ENCODE peak calls at places on chromosome 6, in nine cellular contexts. I, R, N, Y, H, K, U, A and M are unnamed samples. For H3K27me3, the result is how much of the 10 kb centered on the place peaks cover.

GRCh38 chr6:148518371-148519156 is 175.9 kb downstream of the SASH1 start:
- DNase-seq in I (peak), R (no peak), N (no peak), Y (peak), H (peak), K (no peak), U (no peak), A (no peak), M (no peak)

GRCh38 chr6:39646751-39647420 is 78.3 kb downstream of the KIF6 start:
- DNase-seq in I (no peak), R (no peak), N (no peak), Y (no peak), H (no peak), K (no peak), U (no peak), A (no peak), M (no peak)

GRCh38 chr6:7809346-7809745 is 83.4 kb downstream of the BMP6 start:
- DNase-seq in I (no peak), R (no peak), N (no peak), Y (no peak), H (no peak), K (no peak), U (no peak), A (no peak), M (no peak)

GRCh38 chr6:2019051-2019450 is 226.4 kb downstream of the GMDS start:
- DNase-seq in I (no peak), R (no peak), N (no peak), Y (no peak), H (no peak), K (no peak), U (no peak), A (no peak), M (no peak)

GRCh38 chr6:6277418-6277817 is 43.0 kb downstream of the F13A1 start:
- DNase-seq in I (no peak), R (no peak), N (no peak), Y (no peak), H (no peak), K (no peak), U (no peak), A (no peak), M (no peak)

GRCh38 chr6:138028893-138029292 is 78.3 kb downstream of the PERP start:
- DNase-seq in I (no peak), R (no peak), N (peak), Y (no peak), H (no peak), K (no peak), U (no peak), A (no peak), M (no peak)

GRCh38 chr6:7045746-7046145 is 62.0 kb upstream of the RREB1 start:
- DNase-seq in I (no peak), R (no peak), N (no peak), Y (no peak), H (no peak), K (no peak), U (no peak), A (no peak), M (no peak)

GRCh38 chr6:84897874-84898635 is 133.7 kb upstream of the TBX18 start:
- DNase-seq in I (no peak), R (no peak), N (no peak), Y (no peak), H (no peak), K (no peak), U (peak), A (no peak), M (no peak)

GRCh38 chr6:90982051-90982450 is 395.2 kb upstream of the MAP3K7 start:
- DNase-seq in I (no peak), R (no peak), N (no peak), Y (no peak), H (no peak), K (no peak), U (no peak), A (peak), M (no peak)

GRCh38 chr6:1007159-1007558 is 304.7 kb upstream of the FOXQ1 start:
- DNase-seq in I (no peak), R (no peak), N (no peak), Y (no peak), H (no peak), K (no peak), U (no peak), A (no peak), M (no peak)

GRCh38 chr6:20707870-20708269 is 173.6 kb downstream of the CDKAL1 start:
- DNase-seq in I (no peak), R (no peak), N (no peak), Y (no peak), H (no peak), K (no peak), U (no peak), A (no peak), M (no peak)

GRCh38 chr6:20707166-20707485 is 172.9 kb downstream of the CDKAL1 start:
- DNase-seq in I (no peak), R (no peak), N (no peak), Y (no peak), H (no peak), K (no peak), U (no peak), A (no peak), M (no peak)

GRCh38 chr6:20708367-20709124 is 174.3 kb downstream of the CDKAL1 start:
- DNase-seq in I (no peak), R (no peak), N (no peak), Y (no peak), H (no peak), K (no peak), U (peak), A (no peak), M (no peak)

GRCh38 chr6:20705741-20706140 is 171.5 kb downstream of the CDKAL1 start:
- DNase-seq in I (no peak), R (no peak), N (no peak), Y (no peak), H (no peak), K (no peak), U (no peak), A (no peak), M (no peak)

DNA sequence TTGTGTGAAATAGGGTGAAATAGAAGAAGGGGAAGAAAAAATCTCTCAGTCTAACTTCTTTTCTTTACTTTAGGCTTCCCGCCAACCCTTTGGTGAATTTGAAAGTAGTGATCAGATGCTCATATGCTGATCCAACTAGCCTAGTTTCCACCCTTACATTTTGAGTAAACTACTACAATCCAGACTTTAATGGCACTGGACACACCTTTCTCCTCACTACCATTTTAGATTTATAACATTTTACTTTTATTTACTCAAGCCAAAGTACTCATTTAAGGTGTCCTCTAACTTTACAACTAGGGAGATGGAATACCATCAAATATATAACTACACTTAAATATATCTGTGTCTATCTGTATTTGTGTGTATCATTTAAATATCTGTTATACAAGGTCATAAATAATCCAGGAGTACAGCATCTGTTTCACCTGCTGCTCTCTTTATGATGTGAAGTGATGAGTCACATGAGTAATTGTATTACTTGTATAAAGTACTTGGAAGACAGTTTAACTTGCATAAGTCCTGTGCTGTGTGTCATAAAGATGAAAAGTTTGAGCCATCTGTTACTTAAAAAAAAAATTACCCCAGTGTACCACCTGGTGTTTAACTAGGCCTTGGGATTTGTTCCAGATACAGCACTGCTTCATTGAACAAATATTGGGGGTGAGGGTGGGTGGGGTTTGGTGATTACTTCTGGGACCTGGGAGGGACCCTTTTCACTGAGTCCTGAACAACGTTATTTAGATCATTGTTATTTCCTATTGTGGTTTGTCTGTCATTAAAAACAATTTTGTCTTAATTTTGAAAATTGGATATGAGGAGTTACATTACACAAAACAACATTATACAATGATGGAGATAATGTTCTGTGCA is 172.3 kb downstream of the CDKAL1 start:
- DNase-seq in I (no peak), R (peak), N (no peak), Y (no peak), H (no peak), K (no peak), U (no peak), A (no peak), M (no peak)
- H3K27me3 ChIP-seq in I (under half), R (under half), N (under half), Y (under half), H (under half), K (under half), U (under half), A (under half), M (under half)

GRCh38 chr6:166008441-166009369 is 158.9 kb downstream of the TBXT start:
- DNase-seq in I (peak), R (no peak), N (no peak), Y (peak), H (peak), K (no peak), U (peak), A (peak), M (peak)
- TF ChIP-seq CTCF in I (no peak), R (no peak), N (no peak), Y (no peak), H (no peak), K (no peak), U (peak), A (peak), M (no peak)

DNA sequence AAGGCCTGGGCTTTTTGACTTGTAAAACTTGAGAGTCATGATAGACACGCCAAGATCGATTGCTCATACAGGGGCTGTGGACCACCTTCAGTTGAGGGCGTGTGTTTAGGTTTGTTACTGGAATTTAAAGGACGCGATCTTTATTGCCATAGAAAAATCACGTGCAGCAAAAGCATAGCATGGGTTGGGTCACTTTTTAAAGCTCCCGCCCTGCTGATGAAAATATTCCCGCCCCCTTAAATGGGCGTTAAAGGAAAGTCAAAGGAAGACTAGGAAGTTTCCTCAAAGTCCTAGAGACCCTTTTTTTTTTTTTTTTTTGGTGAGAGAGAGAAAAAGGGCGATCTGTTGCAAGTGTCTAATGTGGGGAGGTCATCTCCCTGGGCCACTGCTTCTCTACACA is 23.1 kb downstream of the TFAP2A start:
- DNase-seq in I (no peak), R (no peak), N (no peak), Y (no peak), H (no peak), K (no peak), U (no peak), A (no peak), M (no peak)
- H3K27me3 ChIP-seq in I (under half), R (under half), N (half or more), Y (under half), H (half or more), K (under half), U (half or more), A (half or more), M (half or more)

DNA sequence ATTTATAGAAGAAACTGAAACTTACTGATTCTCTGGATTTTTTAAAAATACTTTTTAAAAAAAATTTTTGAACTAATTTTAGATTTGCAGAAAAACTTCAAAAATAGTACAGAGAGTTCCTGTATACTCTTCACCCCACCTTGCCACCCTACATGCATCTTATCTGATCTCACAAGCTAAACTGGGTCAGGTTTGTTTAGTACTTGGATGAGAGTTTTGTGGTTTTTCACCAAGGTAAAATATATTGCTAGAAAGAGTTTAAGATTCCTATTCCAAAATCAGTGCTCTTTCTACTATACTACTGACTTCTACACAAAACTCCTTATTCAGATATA is 350.8 kb upstream of the RUNX2 start:
- DNase-seq in I (no peak), R (no peak), N (no peak), Y (no peak), H (no peak), K (no peak), U (no peak), A (no peak), M (no peak)
- TF ChIP-seq CTCF in I (no peak), R (no peak), N (no peak), Y (no peak), H (no peak), K (no peak), U (no peak), A (no peak), M (no peak)

DNA sequence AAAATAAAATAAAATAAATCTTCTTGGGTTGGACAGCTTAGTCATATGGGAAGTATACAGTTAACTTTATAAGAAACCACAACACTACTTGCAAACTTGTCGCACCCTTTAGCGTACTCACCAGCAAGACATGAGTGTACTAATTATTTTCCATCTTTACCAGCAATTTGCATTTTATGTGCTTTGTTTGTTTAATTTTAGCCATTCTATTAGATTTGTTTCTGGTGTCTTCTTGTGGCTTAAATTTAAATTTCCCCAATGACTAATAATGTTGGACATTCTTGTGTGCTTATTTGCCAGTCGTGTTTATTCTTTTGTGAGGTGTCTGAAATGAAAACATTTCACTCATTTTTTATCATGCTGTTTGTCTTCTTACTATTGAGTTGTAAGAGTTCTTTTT is 1172.2 kb upstream of the CITED2 start:
- DNase-seq in I (no peak), R (no peak), N (no peak), Y (no peak), H (no peak), K (no peak), U (no peak), A (no peak), M (no peak)
- H3K27me3 ChIP-seq in I (under half), R (under half), N (under half), Y (under half), H (under half), K (under half), U (under half), A (under half), M (under half)

DNA sequence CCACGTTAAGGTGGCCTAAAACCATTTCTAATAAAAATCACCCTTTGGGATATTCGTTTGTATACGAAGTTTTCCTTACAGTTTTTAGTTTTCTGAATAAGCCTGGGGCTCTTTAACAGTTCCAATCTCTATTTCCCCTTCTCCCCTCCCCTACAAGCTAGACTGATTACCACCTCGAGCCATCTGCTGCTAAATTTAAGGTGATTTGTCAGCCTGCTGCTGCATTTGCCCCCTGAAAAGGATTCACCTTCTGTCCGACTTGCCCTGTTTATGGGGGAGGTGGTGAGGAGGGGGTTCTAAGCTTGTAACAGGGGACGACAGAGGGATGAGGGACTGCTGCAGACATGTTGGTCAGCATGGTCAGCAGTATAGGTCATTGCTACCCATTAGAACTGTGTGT is 146.3 kb downstream of the JARID2 start:
- DNase-seq in I (no peak), R (no peak), N (no peak), Y (no peak), H (no peak), K (no peak), U (no peak), A (no peak), M (no peak)
- TF ChIP-seq CTCF in I (no peak), R (no peak), N (no peak), Y (no peak), H (no peak), K (no peak), U (no peak), A (no peak), M (no peak)